ENCODE peak calls at places on chromosomes 1 and 21, in nine cellular contexts. I, J, W, M, R, Z, N, X and S are unnamed samples.

GRCh38 chr1:154783976-154784375 is 86.1 kb downstream of the KCNN3 start:
- DNase-seq in M (no peak), Z (peak), I (no peak), J (no peak), N (peak), R (no peak), W (no peak), X (no peak), S (no peak)

GRCh38 chr21:27045281-27045985 is 78.5 kb upstream of the ADAMTS5 start:
- DNase-seq in M (no peak), N (no peak), J (no peak), I (no peak), W (no peak), R (no peak), Z (no peak), X (no peak), S (no peak)

GRCh38 chr1:11590395-11590794 is 63.8 kb downstream of the FBXO2 start:
- DNase-seq in Z (no peak), W (no peak), X (no peak), M (no peak), N (no peak), J (no peak), I (no peak), R (no peak), S (no peak)

GRCh38 chr1:27864264-27864895 is 8.0 kb upstream of the THEMIS2 start:
- DNase-seq in W (peak), N (no peak), I (no peak), R (no peak), J (no peak), Z (no peak), X (peak), M (no peak), S (no peak)

GRCh38 chr1:201277441-201277840 is 5.9 kb upstream of the PKP1 start:
- DNase-seq in M (no peak), X (no peak), J (no peak), R (no peak), Z (peak), I (peak), W (no peak), N (no peak), S (no peak)

GRCh38 chr1:154556422-154556821 is 2.0 kb downstream of the UBE2Q1 start:
- DNase-seq in M (no peak), J (no peak), N (no peak), Z (peak), R (no peak), I (no peak), X (no peak), W (no peak), S (no peak)

GRCh38 chr1:99818063-99818699 is 32.0 kb upstream of the AGL start:
- DNase-seq in Z (no peak), I (no peak), X (no peak), R (no peak), N (no peak), M (no peak), W (no peak), J (no peak), S (no peak)

GRCh38 chr1:58539553-58539952 is 7.0 kb downstream of the OMA1 start:
- DNase-seq in I (no peak), Z (no peak), N (no peak), R (no peak), M (peak), J (no peak), W (no peak), X (no peak), S (no peak)

GRCh38 chr1:153023109-153023508 is 7.9 kb upstream of the SPRR1B start:
- DNase-seq in I (no peak), R (no peak), M (no peak), J (no peak), X (peak), Z (no peak), N (no peak), W (no peak), S (no peak)

GRCh38 chr1:12521096-12521495 is 96.9 kb downstream of the DHRS3 start:
- DNase-seq in J (no peak), X (no peak), R (no peak), I (no peak), N (peak), Z (no peak), M (no peak), W (no peak), S (no peak)

GRCh38 chr1:203765029-203765837 is at the start of gene LAX1:
- DNase-seq in N (no peak), X (no peak), Z (no peak), W (peak), I (no peak), R (no peak), J (peak), M (peak), S (no peak)

GRCh38 chr1:29186252-29186651 is 4.6 kb upstream of the SRSF4 start:
- DNase-seq in Z (no peak), N (no peak), I (no peak), J (no peak), X (no peak), R (no peak), W (no peak), M (no peak), S (no peak)

GRCh38 chr1:202553560-202554038 is 156.7 kb downstream of the SYT2 start:
- DNase-seq in M (no peak), X (no peak), W (peak), I (peak), R (no peak), J (no peak), N (no peak), Z (no peak), S (peak)

GRCh38 chr1:115191691-115192090 is 102.4 kb upstream of the TSPAN2 start:
- DNase-seq in I (no peak), X (no peak), J (no peak), N (no peak), M (no peak), Z (no peak), R (no peak), W (no peak), S (no peak)

GRCh38 chr1:55006931-55007330 is 8.2 kb downstream of the BSND start:
- DNase-seq in N (no peak), J (no peak), Z (peak), I (no peak), W (no peak), R (no peak), M (no peak), X (no peak), S (no peak)

GRCh38 chr1:90557706-90558105 is 159.4 kb downstream of the BARHL2 start:
- DNase-seq in X (no peak), Z (no peak), W (no peak), J (no peak), M (no peak), N (no peak), I (no peak), R (no peak), S (no peak)

GRCh38 chr1:196144588-196144987 is 463.7 kb downstream of the KCNT2 start:
- DNase-seq in J (no peak), I (no peak), X (no peak), R (no peak), M (no peak), N (no peak), Z (no peak), W (no peak), S (no peak)

DNA sequence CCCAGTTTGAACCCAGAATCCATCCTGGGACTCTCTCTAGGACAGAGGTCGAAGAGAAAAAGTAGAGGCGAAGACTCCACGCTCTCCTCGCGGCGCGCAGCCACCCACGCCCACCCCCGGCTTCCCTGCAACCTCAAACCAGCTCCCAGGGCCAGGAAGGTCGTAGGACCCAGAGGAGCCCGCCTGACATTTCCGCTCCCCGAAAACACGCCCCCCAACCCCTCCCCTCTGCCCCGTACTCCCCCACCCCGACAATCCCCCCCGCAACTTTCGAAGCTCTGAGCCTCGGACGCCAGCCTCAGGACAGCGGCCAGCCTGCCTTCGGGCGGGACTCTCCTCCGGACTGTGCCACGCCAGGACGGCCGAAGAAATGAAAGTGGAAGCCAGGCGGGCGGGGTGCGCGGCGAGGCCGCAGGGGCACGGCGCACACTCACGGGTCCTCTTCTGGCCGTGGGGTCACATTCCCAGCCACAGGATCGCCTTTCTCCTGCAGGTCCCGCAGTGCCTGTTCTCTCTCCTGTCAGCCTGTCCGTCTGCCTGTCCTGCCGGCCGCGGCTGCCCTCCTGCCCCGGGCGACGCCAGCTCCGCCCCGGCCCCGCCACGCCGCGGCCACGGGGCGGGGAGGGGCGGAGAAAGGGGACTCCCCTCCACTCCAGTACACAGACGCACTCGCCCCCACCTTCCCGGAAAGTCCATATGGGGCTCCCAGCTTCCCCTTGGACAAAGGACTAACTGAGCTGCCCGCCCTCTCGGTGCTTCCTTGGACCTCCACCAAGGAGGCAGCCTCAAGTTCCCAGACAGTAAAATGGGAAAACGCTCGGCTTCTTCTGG is at the start of gene MOB3C:
- DNase-seq in X (peak), W (peak), M (peak), J (peak), R (peak), N (peak), I (peak), Z (peak), S (peak)
- TF ChIP-seq POLR2A in X (peak), W (peak), M (peak), J (peak), R (no peak), N (peak), I (peak), Z (no peak), S (peak)

GRCh38 chr1:243658596-243659105 is 191.4 kb downstream of the AKT3 start:
- DNase-seq in W (no peak), N (no peak), Z (no peak), R (no peak), I (no peak), M (no peak), X (no peak), J (no peak), S (no peak)

GRCh38 chr1:243657793-243658192 is 192.2 kb downstream of the AKT3 start:
- DNase-seq in X (no peak), M (no peak), I (no peak), J (no peak), Z (no peak), W (no peak), N (no peak), R (no peak), S (no peak)
- TF ChIP-seq POLR2A in X (no peak), M (no peak), I (no peak), J (no peak), Z (no peak), W (no peak), N (no peak), R (no peak), S (no peak)

DNA sequence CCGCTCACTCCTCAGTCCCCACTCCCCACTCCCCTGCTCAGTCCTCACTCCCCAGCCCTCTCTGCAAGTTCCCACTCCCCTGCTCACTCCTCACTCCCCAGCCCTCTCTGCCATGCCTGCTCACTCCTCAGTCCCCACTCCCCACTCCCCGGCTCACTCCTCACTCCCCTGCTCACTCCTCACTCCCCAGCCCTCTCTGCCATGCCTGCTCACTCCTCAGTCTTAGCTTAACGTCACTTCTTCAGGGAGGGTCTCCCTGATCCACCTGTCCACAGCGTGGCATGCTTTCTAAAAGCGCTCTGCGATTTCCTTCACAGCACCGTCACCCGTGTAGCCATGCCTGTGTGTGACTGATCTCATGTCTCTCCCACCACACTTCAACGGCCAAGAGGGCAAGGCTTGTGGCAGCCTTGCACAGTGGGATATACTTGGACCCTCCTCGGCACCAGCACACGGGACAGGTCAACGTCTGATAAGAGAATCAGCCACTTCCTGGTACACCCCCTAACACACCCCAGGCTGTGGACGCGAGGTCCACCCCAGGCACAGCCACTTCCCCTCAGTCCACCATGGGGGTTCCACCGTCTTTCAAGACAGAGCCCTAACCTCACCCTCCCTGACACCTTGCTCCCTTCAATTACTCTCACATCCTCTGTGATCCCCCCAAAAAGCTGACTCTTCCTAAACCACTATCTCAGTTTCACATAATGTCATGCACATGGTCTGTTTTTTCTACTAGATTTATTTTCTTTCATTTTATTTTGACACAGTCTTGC is 14.0 kb downstream of the PRDM15 start:
- DNase-seq in X (no peak), W (no peak), M (peak), I (no peak), Z (peak), N (no peak), R (no peak), J (no peak), S (peak)
- TF ChIP-seq POLR2A in X (no peak), W (no peak), M (no peak), I (no peak), Z (no peak), N (no peak), R (no peak), J (no peak), S (no peak)

GRCh38 chr1:111602974-111603373 is 16.6 kb upstream of the RAP1A start:
- DNase-seq in X (no peak), W (no peak), Z (no peak), R (no peak), M (no peak), N (no peak), J (no peak), I (no peak), S (no peak)
- TF ChIP-seq POLR2A in X (no peak), W (no peak), Z (no peak), R (no peak), M (no peak), N (no peak), J (peak), I (no peak), S (no peak)

GRCh38 chr21:36129219-36129618 is 5.7 kb upstream of the CBR3 start:
- DNase-seq in N (peak), X (no peak), M (no peak), R (no peak), I (no peak), W (no peak), Z (no peak), J (no peak), S (no peak)

GRCh38 chr21:36132691-36133090 is 2.2 kb upstream of the CBR3 start:
- DNase-seq in N (peak), Z (no peak), M (peak), I (no peak), W (no peak), R (no peak), X (no peak), J (no peak), S (no peak)

GRCh38 chr21:36135391-36136094 is 664 bp downstream of the CBR3 start:
- DNase-seq in W (peak), N (peak), J (peak), Z (peak), R (no peak), I (peak), X (peak), M (peak), S (peak)

DNA sequence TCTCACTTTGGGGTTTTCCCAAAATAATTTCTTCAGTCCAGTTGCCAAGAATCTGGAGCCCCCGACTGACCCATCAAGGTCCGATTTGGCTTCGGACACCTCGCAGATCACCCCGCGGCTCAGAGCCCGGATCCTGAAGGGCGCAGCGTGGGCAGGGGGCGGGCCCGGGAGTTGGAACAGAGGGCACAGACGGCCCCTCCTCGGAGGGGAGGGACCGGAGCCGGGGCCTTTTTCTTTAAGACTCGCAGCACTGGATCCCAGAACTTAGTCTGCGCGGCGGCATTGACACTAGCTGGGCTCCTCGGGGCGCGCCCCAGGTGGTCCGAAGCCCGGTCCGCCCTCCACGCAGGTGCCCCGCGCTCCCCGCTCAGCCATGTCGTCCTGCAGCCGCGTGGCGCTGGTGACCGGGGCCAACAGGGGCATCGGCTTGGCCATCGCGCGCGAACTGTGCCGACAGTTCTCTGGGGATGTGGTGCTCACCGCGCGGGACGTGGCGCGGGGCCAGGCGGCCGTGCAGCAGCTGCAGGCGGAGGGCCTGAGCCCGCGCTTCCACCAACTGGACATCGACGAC is at the start of gene CBR3:
- DNase-seq in W (peak), I (peak), X (peak), Z (peak), R (no peak), M (peak), N (peak), J (no peak), S (no peak)
- TF ChIP-seq POLR2A in W (peak), I (peak), X (no peak), Z (no peak), R (no peak), M (no peak), N (no peak), J (no peak), S (no peak)

DNA sequence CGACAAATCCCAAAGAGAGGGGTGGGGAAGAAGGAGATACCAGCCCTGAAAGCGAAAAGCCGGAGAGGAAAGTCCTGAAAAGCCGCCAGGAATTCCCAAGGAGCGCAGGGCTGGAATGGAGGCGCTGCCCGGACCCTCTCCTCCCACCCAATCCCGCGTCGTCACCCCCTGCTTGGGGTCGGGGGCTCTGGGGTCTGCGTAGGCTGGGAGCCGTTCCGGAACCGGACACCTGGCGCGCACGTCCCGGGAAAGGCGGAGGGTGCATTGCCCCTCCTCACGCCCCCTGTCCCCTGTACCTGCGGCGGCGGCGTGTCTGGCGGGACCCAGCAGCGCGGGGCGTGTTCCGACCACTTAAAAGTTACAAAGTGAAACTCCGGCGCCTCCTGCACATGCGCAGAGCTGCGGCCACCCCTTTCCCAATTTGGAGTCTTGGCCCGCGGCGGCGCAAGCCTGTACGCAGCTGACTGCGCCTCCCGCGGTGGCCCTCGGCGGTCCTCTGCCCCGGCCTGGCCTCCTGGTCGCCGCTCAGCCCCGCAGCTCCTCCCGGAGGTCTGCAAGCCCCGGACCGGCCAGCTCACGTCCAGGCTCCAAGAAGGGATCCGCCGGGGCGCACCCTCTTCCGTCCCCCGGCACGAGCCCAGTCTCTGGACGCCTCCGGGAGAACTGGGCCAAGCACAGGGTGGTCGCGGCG is at the start of gene TMEM63A:
- DNase-seq in M (peak), W (peak), R (peak), Z (peak), N (peak), X (peak), J (peak), I (peak), S (peak)
- TF ChIP-seq POLR2A in M (peak), W (peak), R (peak), Z (no peak), N (peak), X (peak), J (no peak), I (peak), S (peak)

GRCh38 chr1:145987926-145988325 is 8.5 kb downstream of the TXNIP start:
- DNase-seq in R (no peak), J (no peak), I (no peak), M (no peak), W (no peak), X (no peak), N (no peak), Z (no peak), S (no peak)
- TF ChIP-seq POLR2A in R (no peak), J (no peak), I (no peak), M (peak), W (no peak), X (no peak), N (no peak), Z (no peak), S (no peak)

DNA sequence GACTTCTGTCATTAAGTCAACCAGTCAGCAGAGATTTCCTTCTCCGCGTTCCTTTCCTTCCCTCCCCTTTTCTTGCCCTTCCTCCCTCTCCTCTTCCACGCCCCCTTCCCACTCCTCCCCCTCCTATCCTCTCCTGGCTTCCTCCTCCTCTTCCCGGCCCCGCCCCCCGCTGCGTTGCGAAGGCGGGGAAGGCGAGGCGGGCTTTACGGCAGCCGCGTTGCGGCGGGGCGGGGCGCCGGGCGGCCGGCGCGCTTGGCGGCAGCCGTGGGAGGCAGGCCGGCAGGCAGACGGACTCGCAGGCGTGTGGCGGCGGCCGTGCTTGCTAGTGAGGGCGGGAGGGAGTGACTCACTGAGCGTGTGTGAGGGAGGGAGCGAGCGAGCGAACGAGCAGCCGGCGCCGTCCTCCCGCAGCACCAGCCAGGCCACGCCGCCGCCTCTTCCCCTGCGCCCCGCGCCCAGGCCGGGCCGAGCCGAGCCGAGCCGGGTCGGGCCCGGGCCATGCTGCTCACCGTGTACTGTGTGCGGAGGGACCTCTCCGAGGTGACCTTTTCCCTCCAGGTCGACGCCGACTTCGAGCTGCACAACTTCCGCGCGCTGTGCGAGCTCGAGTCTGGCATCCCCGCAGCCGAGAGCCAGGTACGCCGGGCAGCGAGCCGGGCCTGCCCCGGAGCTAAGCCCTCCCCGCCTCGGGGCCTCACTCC is at the start of gene DDI2:
- DNase-seq in X (peak), I (peak), N (peak), J (peak), M (peak), R (peak), Z (peak), W (peak), S (peak)
- TF ChIP-seq POLR2A in X (peak), I (peak), N (peak), J (no peak), M (peak), R (peak), Z (peak), W (peak), S (peak)